ENCODE peak calls at places on chromosomes 7 and 10, in five cellular contexts. M is stimulated activated naive CD8-positive, alpha-beta T cell treated with anti-CD3 and anti-CD28 coated beads, Interleukin-15, Interleukin-2, amounts not matched to agents 100 U/mL and 50 U/mL, for 24 hours; W is foreskin melanocyte; N is heart left ventricle; L is aorta. H is an unnamed sample.

GRCh38 chr7:106313966-106314365 is 29.2 kb upstream of the NAMPT start:
- DNase-seq in M (no peak), W (no peak), N (no peak), L (no peak), H (no peak)

GRCh38 chr7:80439894-80440811 is 71.7 kb downstream of the GNAT3 start:
- DNase-seq in M (no peak), W (no peak), N (no peak), L (no peak), H (no peak)

GRCh38 chr7:25752967-25753791 is 398.8 kb upstream of the NFE2L3 start:
- DNase-seq in M (no peak), W (no peak), N (no peak), L (no peak), H (no peak)

GRCh38 chr7:122412886-122413285 is 108.3 kb upstream of the FEZF1 start:
- DNase-seq in M (no peak), W (no peak), N (no peak), L (no peak), H (no peak)

GRCh38 chr10:93465806-93466675 is 16.1 kb downstream of the MYOF start:
- DNase-seq in M (no peak), W (peak), N (peak), L (peak), H (peak)

GRCh38 chr7:101678713-101679112 is 49.6 kb upstream of the MYL10 start:
- DNase-seq in M (no peak), W (no peak), N (no peak), L (no peak), H (no peak)

GRCh38 chr7:43799605-43800004 is 41.1 kb downstream of the BLVRA start:
- DNase-seq in M (no peak), W (no peak), N (no peak), L (no peak), H (no peak)

GRCh38 chr10:71789871-71790270 is 16.6 kb upstream of the VSIR start:
- DNase-seq in M (no peak), W (no peak), N (no peak), L (no peak), H (no peak)